ENCODE peak calls at places on chromosomes 7 and 10, in five cellular contexts. One of them, this sample, is unnamed.

GRCh38 chr7:38630720-38631673 is at the start of gene AMPH:
- DNase-seq in NCI-H1105 treated with DMSO at 0.1 percent for 48 hours: peak; percentile 73
- DNase-seq in fibroblast of the conjunctiva: no peak
- DNase-seq in stimulated activated CD8-positive, alpha-beta memory T cell treated with anti-CD3 and anti-CD28 coated beads, Interleukin-15, amount 100 ng/mL, for 24 hours: no peak
- DNase-seq in activated naive CD4-positive, alpha-beta T cell treated with anti-CD3 and anti-CD28 coated beads, Interleukin-2, amount 10 ng/mL, durations not matched to agents 7 days and 5 days: peak; percentile 23
- DNase-seq in this sample: no peak

GRCh38 chr7:101507791-101508252 is 121.3 kb downstream of the MYL10 start:
- DNase-seq in stimulated activated CD8-positive, alpha-beta memory T cell treated with anti-CD3 and anti-CD28 coated beads, Interleukin-15, amount 100 ng/mL, for 24 hours: no peak
- DNase-seq in fibroblast of the conjunctiva: peak; percentile 24
- DNase-seq in activated naive CD4-positive, alpha-beta T cell treated with anti-CD3 and anti-CD28 coated beads, Interleukin-2, amount 10 ng/mL, durations not matched to agents 7 days and 5 days: peak; percentile 66
- DNase-seq in NCI-H1105 treated with DMSO at 0.1 percent for 48 hours: peak; percentile 77
- DNase-seq in this sample: no peak

GRCh38 chr7:129468087-129468486 is 33.9 kb downstream of the STRIP2 start:
- DNase-seq in fibroblast of the conjunctiva: no peak
- DNase-seq in activated naive CD4-positive, alpha-beta T cell treated with anti-CD3 and anti-CD28 coated beads, Interleukin-2, amount 10 ng/mL, durations not matched to agents 7 days and 5 days: no peak
- DNase-seq in stimulated activated CD8-positive, alpha-beta memory T cell treated with anti-CD3 and anti-CD28 coated beads, Interleukin-15, amount 100 ng/mL, for 24 hours: no peak
- DNase-seq in NCI-H1105 treated with DMSO at 0.1 percent for 48 hours: no peak
- DNase-seq in this sample: no peak

GRCh38 chr10:13859979-13860619 is 273.3 kb downstream of the PRPF18 start:
- DNase-seq in activated naive CD4-positive, alpha-beta T cell treated with anti-CD3 and anti-CD28 coated beads, Interleukin-2, amount 10 ng/mL, durations not matched to agents 7 days and 5 days: no peak
- DNase-seq in stimulated activated CD8-positive, alpha-beta memory T cell treated with anti-CD3 and anti-CD28 coated beads, Interleukin-15, amount 100 ng/mL, for 24 hours: no peak
- DNase-seq in fibroblast of the conjunctiva: no peak
- DNase-seq in NCI-H1105 treated with DMSO at 0.1 percent for 48 hours: no peak
- DNase-seq in this sample: no peak

GRCh38 chr10:88938938-88939337 is 13.6 kb downstream of the ACTA2 start:
- DNase-seq in activated naive CD4-positive, alpha-beta T cell treated with anti-CD3 and anti-CD28 coated beads, Interleukin-2, amount 10 ng/mL, durations not matched to agents 7 days and 5 days: no peak
- DNase-seq in stimulated activated CD8-positive, alpha-beta memory T cell treated with anti-CD3 and anti-CD28 coated beads, Interleukin-15, amount 100 ng/mL, for 24 hours: no peak
- DNase-seq in NCI-H1105 treated with DMSO at 0.1 percent for 48 hours: no peak
- DNase-seq in fibroblast of the conjunctiva: no peak
- DNase-seq in this sample: no peak

GRCh38 chr7:94972296-94972695 is 64.9 kb downstream of the PPP1R9A start:
- DNase-seq in stimulated activated CD8-positive, alpha-beta memory T cell treated with anti-CD3 and anti-CD28 coated beads, Interleukin-15, amount 100 ng/mL, for 24 hours: no peak
- DNase-seq in activated naive CD4-positive, alpha-beta T cell treated with anti-CD3 and anti-CD28 coated beads, Interleukin-2, amount 10 ng/mL, durations not matched to agents 7 days and 5 days: no peak
- DNase-seq in NCI-H1105 treated with DMSO at 0.1 percent for 48 hours: no peak
- DNase-seq in fibroblast of the conjunctiva: no peak
- DNase-seq in this sample: no peak

GRCh38 chr7:50595538-50596102 is 30.4 kb upstream of the DDC start:
- DNase-seq in fibroblast of the conjunctiva: peak; percentile 56
- DNase-seq in stimulated activated CD8-positive, alpha-beta memory T cell treated with anti-CD3 and anti-CD28 coated beads, Interleukin-15, amount 100 ng/mL, for 24 hours: no peak
- DNase-seq in activated naive CD4-positive, alpha-beta T cell treated with anti-CD3 and anti-CD28 coated beads, Interleukin-2, amount 10 ng/mL, durations not matched to agents 7 days and 5 days: peak; percentile 30
- DNase-seq in NCI-H1105 treated with DMSO at 0.1 percent for 48 hours: peak; percentile 19
- DNase-seq in this sample: no peak

GRCh38 chr7:130998993-130999602 is 265.1 kb upstream of the KLF14 start:
- DNase-seq in stimulated activated CD8-positive, alpha-beta memory T cell treated with anti-CD3 and anti-CD28 coated beads, Interleukin-15, amount 100 ng/mL, for 24 hours: no peak
- DNase-seq in activated naive CD4-positive, alpha-beta T cell treated with anti-CD3 and anti-CD28 coated beads, Interleukin-2, amount 10 ng/mL, durations not matched to agents 7 days and 5 days: no peak
- DNase-seq in fibroblast of the conjunctiva: no peak
- DNase-seq in NCI-H1105 treated with DMSO at 0.1 percent for 48 hours: no peak
- DNase-seq in this sample: no peak

GRCh38 chr10:62036186-62037081 is 134.9 kb downstream of the ARID5B start:
- DNase-seq in activated naive CD4-positive, alpha-beta T cell treated with anti-CD3 and anti-CD28 coated beads, Interleukin-2, amount 10 ng/mL, durations not matched to agents 7 days and 5 days: no peak
- DNase-seq in NCI-H1105 treated with DMSO at 0.1 percent for 48 hours: no peak
- DNase-seq in fibroblast of the conjunctiva: no peak
- DNase-seq in stimulated activated CD8-positive, alpha-beta memory T cell treated with anti-CD3 and anti-CD28 coated beads, Interleukin-15, amount 100 ng/mL, for 24 hours: no peak
- DNase-seq in this sample: no peak

GRCh38 chr10:121900443-121901174 is 27.2 kb downstream of the ATE1 start:
- DNase-seq in stimulated activated CD8-positive, alpha-beta memory T cell treated with anti-CD3 and anti-CD28 coated beads, Interleukin-15, amount 100 ng/mL, for 24 hours: no peak
- DNase-seq in NCI-H1105 treated with DMSO at 0.1 percent for 48 hours: peak; percentile 46
- DNase-seq in fibroblast of the conjunctiva: peak; percentile 73
- DNase-seq in activated naive CD4-positive, alpha-beta T cell treated with anti-CD3 and anti-CD28 coated beads, Interleukin-2, amount 10 ng/mL, durations not matched to agents 7 days and 5 days: peak; percentile 23
- DNase-seq in this sample: no peak

GRCh38 chr7:112484671-112485097 is 3.9 kb downstream of the LSMEM1 start:
- DNase-seq in activated naive CD4-positive, alpha-beta T cell treated with anti-CD3 and anti-CD28 coated beads, Interleukin-2, amount 10 ng/mL, durations not matched to agents 7 days and 5 days: no peak
- DNase-seq in NCI-H1105 treated with DMSO at 0.1 percent for 48 hours: no peak
- DNase-seq in stimulated activated CD8-positive, alpha-beta memory T cell treated with anti-CD3 and anti-CD28 coated beads, Interleukin-15, amount 100 ng/mL, for 24 hours: no peak
- DNase-seq in fibroblast of the conjunctiva: peak; percentile 57
- DNase-seq in this sample: no peak

GRCh38 chr10:118045842-118046490 is 775 bp downstream of the RAB11FIP2 start:
- DNase-seq in activated naive CD4-positive, alpha-beta T cell treated with anti-CD3 and anti-CD28 coated beads, Interleukin-2, amount 10 ng/mL, durations not matched to agents 7 days and 5 days: peak; percentile 42
- DNase-seq in stimulated activated CD8-positive, alpha-beta memory T cell treated with anti-CD3 and anti-CD28 coated beads, Interleukin-15, amount 100 ng/mL, for 24 hours: peak; percentile 4
- DNase-seq in fibroblast of the conjunctiva: peak; percentile 16
- DNase-seq in NCI-H1105 treated with DMSO at 0.1 percent for 48 hours: peak; percentile 33
- DNase-seq in this sample: peak; percentile 12

GRCh38 chr7:41222704-41223103 is 480.2 kb downstream of the INHBA start:
- DNase-seq in stimulated activated CD8-positive, alpha-beta memory T cell treated with anti-CD3 and anti-CD28 coated beads, Interleukin-15, amount 100 ng/mL, for 24 hours: no peak
- DNase-seq in fibroblast of the conjunctiva: peak; percentile 43
- DNase-seq in NCI-H1105 treated with DMSO at 0.1 percent for 48 hours: no peak
- DNase-seq in activated naive CD4-positive, alpha-beta T cell treated with anti-CD3 and anti-CD28 coated beads, Interleukin-2, amount 10 ng/mL, durations not matched to agents 7 days and 5 days: no peak
- DNase-seq in this sample: no peak

GRCh38 chr7:5526190-5527037 is 102.8 kb upstream of the TNRC18 start:
- DNase-seq in stimulated activated CD8-positive, alpha-beta memory T cell treated with anti-CD3 and anti-CD28 coated beads, Interleukin-15, amount 100 ng/mL, for 24 hours: no peak
- DNase-seq in NCI-H1105 treated with DMSO at 0.1 percent for 48 hours: peak; percentile 53
- DNase-seq in activated naive CD4-positive, alpha-beta T cell treated with anti-CD3 and anti-CD28 coated beads, Interleukin-2, amount 10 ng/mL, durations not matched to agents 7 days and 5 days: peak; percentile 37
- DNase-seq in fibroblast of the conjunctiva: no peak
- DNase-seq in this sample: no peak

GRCh38 chr7:1893025-1893424 is 222.9 kb downstream of the ELFN1 start:
- DNase-seq in fibroblast of the conjunctiva: no peak
- DNase-seq in NCI-H1105 treated with DMSO at 0.1 percent for 48 hours: no peak
- DNase-seq in activated naive CD4-positive, alpha-beta T cell treated with anti-CD3 and anti-CD28 coated beads, Interleukin-2, amount 10 ng/mL, durations not matched to agents 7 days and 5 days: no peak
- DNase-seq in stimulated activated CD8-positive, alpha-beta memory T cell treated with anti-CD3 and anti-CD28 coated beads, Interleukin-15, amount 100 ng/mL, for 24 hours: no peak
- DNase-seq in this sample: no peak

GRCh38 chr10:130350996-130351395 is 214.8 kb downstream of the GLRX3 start:
- DNase-seq in NCI-H1105 treated with DMSO at 0.1 percent for 48 hours: no peak
- DNase-seq in stimulated activated CD8-positive, alpha-beta memory T cell treated with anti-CD3 and anti-CD28 coated beads, Interleukin-15, amount 100 ng/mL, for 24 hours: no peak
- DNase-seq in activated naive CD4-positive, alpha-beta T cell treated with anti-CD3 and anti-CD28 coated beads, Interleukin-2, amount 10 ng/mL, durations not matched to agents 7 days and 5 days: no peak
- DNase-seq in fibroblast of the conjunctiva: no peak
- DNase-seq in this sample: no peak

GRCh38 chr10:45470098-45471012 is 96.3 kb downstream of the ALOX5 start:
- DNase-seq in stimulated activated CD8-positive, alpha-beta memory T cell treated with anti-CD3 and anti-CD28 coated beads, Interleukin-15, amount 100 ng/mL, for 24 hours: no peak
- DNase-seq in fibroblast of the conjunctiva: peak; percentile 13
- DNase-seq in activated naive CD4-positive, alpha-beta T cell treated with anti-CD3 and anti-CD28 coated beads, Interleukin-2, amount 10 ng/mL, durations not matched to agents 7 days and 5 days: peak; percentile 79
- DNase-seq in NCI-H1105 treated with DMSO at 0.1 percent for 48 hours: no peak
- DNase-seq in this sample: peak; percentile 15

GRCh38 chr7:124791876-124792446 is 26.4 kb upstream of the GPR37 start:
- DNase-seq in NCI-H1105 treated with DMSO at 0.1 percent for 48 hours: no peak
- DNase-seq in activated naive CD4-positive, alpha-beta T cell treated with anti-CD3 and anti-CD28 coated beads, Interleukin-2, amount 10 ng/mL, durations not matched to agents 7 days and 5 days: no peak
- DNase-seq in stimulated activated CD8-positive, alpha-beta memory T cell treated with anti-CD3 and anti-CD28 coated beads, Interleukin-15, amount 100 ng/mL, for 24 hours: no peak
- DNase-seq in fibroblast of the conjunctiva: no peak
- DNase-seq in this sample: no peak

GRCh38 chr7:151439855-151440798 is at the start of gene CRYGN:
- DNase-seq in stimulated activated CD8-positive, alpha-beta memory T cell treated with anti-CD3 and anti-CD28 coated beads, Interleukin-15, amount 100 ng/mL, for 24 hours: no peak
- DNase-seq in fibroblast of the conjunctiva: no peak
- DNase-seq in NCI-H1105 treated with DMSO at 0.1 percent for 48 hours: no peak
- DNase-seq in activated naive CD4-positive, alpha-beta T cell treated with anti-CD3 and anti-CD28 coated beads, Interleukin-2, amount 10 ng/mL, durations not matched to agents 7 days and 5 days: peak; percentile 38
- DNase-seq in this sample: no peak

GRCh38 chr10:48614481-48615383 is 9.9 kb upstream of the ARHGAP22 start:
- DNase-seq in NCI-H1105 treated with DMSO at 0.1 percent for 48 hours: no peak
- DNase-seq in fibroblast of the conjunctiva: no peak
- DNase-seq in activated naive CD4-positive, alpha-beta T cell treated with anti-CD3 and anti-CD28 coated beads, Interleukin-2, amount 10 ng/mL, durations not matched to agents 7 days and 5 days: no peak
- DNase-seq in stimulated activated CD8-positive, alpha-beta memory T cell treated with anti-CD3 and anti-CD28 coated beads, Interleukin-15, amount 100 ng/mL, for 24 hours: no peak
- DNase-seq in this sample: no peak

GRCh38 chr10:36725581-36726520 is 399.5 kb upstream of the ANKRD30A start:
- DNase-seq in activated naive CD4-positive, alpha-beta T cell treated with anti-CD3 and anti-CD28 coated beads, Interleukin-2, amount 10 ng/mL, durations not matched to agents 7 days and 5 days: no peak
- DNase-seq in NCI-H1105 treated with DMSO at 0.1 percent for 48 hours: peak; percentile 51
- DNase-seq in stimulated activated CD8-positive, alpha-beta memory T cell treated with anti-CD3 and anti-CD28 coated beads, Interleukin-15, amount 100 ng/mL, for 24 hours: no peak
- DNase-seq in fibroblast of the conjunctiva: peak; percentile 72
- DNase-seq in this sample: no peak

GRCh38 chr10:78831001-78831400 is 237.8 kb upstream of the ZMIZ1 start:
- DNase-seq in activated naive CD4-positive, alpha-beta T cell treated with anti-CD3 and anti-CD28 coated beads, Interleukin-2, amount 10 ng/mL, durations not matched to agents 7 days and 5 days: no peak
- DNase-seq in NCI-H1105 treated with DMSO at 0.1 percent for 48 hours: no peak
- DNase-seq in fibroblast of the conjunctiva: no peak
- DNase-seq in stimulated activated CD8-positive, alpha-beta memory T cell treated with anti-CD3 and anti-CD28 coated beads, Interleukin-15, amount 100 ng/mL, for 24 hours: no peak
- DNase-seq in this sample: no peak

GRCh38 chr7:114481995-114482394 is 67.4 kb downstream of the FOXP2 start:
- DNase-seq in activated naive CD4-positive, alpha-beta T cell treated with anti-CD3 and anti-CD28 coated beads, Interleukin-2, amount 10 ng/mL, durations not matched to agents 7 days and 5 days: no peak
- DNase-seq in stimulated activated CD8-positive, alpha-beta memory T cell treated with anti-CD3 and anti-CD28 coated beads, Interleukin-15, amount 100 ng/mL, for 24 hours: no peak
- DNase-seq in fibroblast of the conjunctiva: peak; percentile 43
- DNase-seq in NCI-H1105 treated with DMSO at 0.1 percent for 48 hours: peak; percentile 94
- DNase-seq in this sample: no peak

GRCh38 chr10:78963074-78964034 is 105.4 kb upstream of the ZMIZ1 start:
- DNase-seq in NCI-H1105 treated with DMSO at 0.1 percent for 48 hours: no peak
- DNase-seq in activated naive CD4-positive, alpha-beta T cell treated with anti-CD3 and anti-CD28 coated beads, Interleukin-2, amount 10 ng/mL, durations not matched to agents 7 days and 5 days: no peak
- DNase-seq in fibroblast of the conjunctiva: no peak
- DNase-seq in stimulated activated CD8-positive, alpha-beta memory T cell treated with anti-CD3 and anti-CD28 coated beads, Interleukin-15, amount 100 ng/mL, for 24 hours: no peak
- DNase-seq in this sample: no peak

GRCh38 chr7:460374-461117 is 59.1 kb downstream of the PDGFA start:
- DNase-seq in activated naive CD4-positive, alpha-beta T cell treated with anti-CD3 and anti-CD28 coated beads, Interleukin-2, amount 10 ng/mL, durations not matched to agents 7 days and 5 days: no peak
- DNase-seq in stimulated activated CD8-positive, alpha-beta memory T cell treated with anti-CD3 and anti-CD28 coated beads, Interleukin-15, amount 100 ng/mL, for 24 hours: no peak
- DNase-seq in fibroblast of the conjunctiva: no peak
- DNase-seq in NCI-H1105 treated with DMSO at 0.1 percent for 48 hours: no peak
- DNase-seq in this sample: no peak

GRCh38 chr10:57952741-57953140 is 315.0 kb downstream of the IPMK start:
- DNase-seq in stimulated activated CD8-positive, alpha-beta memory T cell treated with anti-CD3 and anti-CD28 coated beads, Interleukin-15, amount 100 ng/mL, for 24 hours: no peak
- DNase-seq in fibroblast of the conjunctiva: no peak
- DNase-seq in NCI-H1105 treated with DMSO at 0.1 percent for 48 hours: no peak
- DNase-seq in activated naive CD4-positive, alpha-beta T cell treated with anti-CD3 and anti-CD28 coated beads, Interleukin-2, amount 10 ng/mL, durations not matched to agents 7 days and 5 days: no peak
- DNase-seq in this sample: no peak

GRCh38 chr10:24209421-24209770 is 458 bp downstream of the KIAA1217 start:
- DNase-seq in fibroblast of the conjunctiva: no peak
- DNase-seq in stimulated activated CD8-positive, alpha-beta memory T cell treated with anti-CD3 and anti-CD28 coated beads, Interleukin-15, amount 100 ng/mL, for 24 hours: no peak
- DNase-seq in NCI-H1105 treated with DMSO at 0.1 percent for 48 hours: no peak
- DNase-seq in activated naive CD4-positive, alpha-beta T cell treated with anti-CD3 and anti-CD28 coated beads, Interleukin-2, amount 10 ng/mL, durations not matched to agents 7 days and 5 days: no peak
- DNase-seq in this sample: no peak

GRCh38 chr7:25949672-25950487 is 202.1 kb upstream of the NFE2L3 start:
- DNase-seq in NCI-H1105 treated with DMSO at 0.1 percent for 48 hours: no peak
- DNase-seq in activated naive CD4-positive, alpha-beta T cell treated with anti-CD3 and anti-CD28 coated beads, Interleukin-2, amount 10 ng/mL, durations not matched to agents 7 days and 5 days: peak; percentile 28
- DNase-seq in fibroblast of the conjunctiva: no peak
- DNase-seq in stimulated activated CD8-positive, alpha-beta memory T cell treated with anti-CD3 and anti-CD28 coated beads, Interleukin-15, amount 100 ng/mL, for 24 hours: no peak
- DNase-seq in this sample: no peak

GRCh38 chr7:103593691-103594090 is 147.7 kb upstream of the SLC26A5 start:
- DNase-seq in fibroblast of the conjunctiva: no peak
- DNase-seq in stimulated activated CD8-positive, alpha-beta memory T cell treated with anti-CD3 and anti-CD28 coated beads, Interleukin-15, amount 100 ng/mL, for 24 hours: no peak
- DNase-seq in activated naive CD4-positive, alpha-beta T cell treated with anti-CD3 and anti-CD28 coated beads, Interleukin-2, amount 10 ng/mL, durations not matched to agents 7 days and 5 days: no peak
- DNase-seq in NCI-H1105 treated with DMSO at 0.1 percent for 48 hours: no peak
- DNase-seq in this sample: no peak

GRCh38 chr7:84207025-84207424 is 12.4 kb upstream of the SEMA3A start:
- DNase-seq in activated naive CD4-positive, alpha-beta T cell treated with anti-CD3 and anti-CD28 coated beads, Interleukin-2, amount 10 ng/mL, durations not matched to agents 7 days and 5 days: no peak
- DNase-seq in fibroblast of the conjunctiva: no peak
- DNase-seq in NCI-H1105 treated with DMSO at 0.1 percent for 48 hours: peak; percentile 13
- DNase-seq in stimulated activated CD8-positive, alpha-beta memory T cell treated with anti-CD3 and anti-CD28 coated beads, Interleukin-15, amount 100 ng/mL, for 24 hours: no peak
- DNase-seq in this sample: no peak

GRCh38 chr10:103276941-103277712 is at the start of gene INA:
- DNase-seq in stimulated activated CD8-positive, alpha-beta memory T cell treated with anti-CD3 and anti-CD28 coated beads, Interleukin-15, amount 100 ng/mL, for 24 hours: no peak
- DNase-seq in activated naive CD4-positive, alpha-beta T cell treated with anti-CD3 and anti-CD28 coated beads, Interleukin-2, amount 10 ng/mL, durations not matched to agents 7 days and 5 days: peak; percentile 38
- DNase-seq in NCI-H1105 treated with DMSO at 0.1 percent for 48 hours: peak; percentile 63
- DNase-seq in fibroblast of the conjunctiva: no peak
- DNase-seq in this sample: no peak

GRCh38 chr10:129912161-129912917 is 51.7 kb downstream of the EBF3 start:
- DNase-seq in stimulated activated CD8-positive, alpha-beta memory T cell treated with anti-CD3 and anti-CD28 coated beads, Interleukin-15, amount 100 ng/mL, for 24 hours: no peak
- DNase-seq in activated naive CD4-positive, alpha-beta T cell treated with anti-CD3 and anti-CD28 coated beads, Interleukin-2, amount 10 ng/mL, durations not matched to agents 7 days and 5 days: no peak
- DNase-seq in NCI-H1105 treated with DMSO at 0.1 percent for 48 hours: no peak
- DNase-seq in fibroblast of the conjunctiva: peak; percentile 62
- DNase-seq in this sample: no peak

This sample was measured in effector CD4-positive, alpha-beta T cell.